ENCODE peak calls at places on chromosomes 6 and 20, in six cellular contexts. V is H1, B is neuronal stem cell, Y is H9, W is trophoblast cell, F is IMR-90. P is an unnamed sample.
A peak's percentile ranks its signal among the peaks of the same experiment; 100 is the strongest.

GRCh38 chr20:23925789-23926525 is 46.4 kb upstream of the CST5 start:
- DNase-seq in V (no peak), B (no peak), W (no peak), F (no peak), Y (no peak), P (no peak)

GRCh38 chr6:84193140-84193708 is 34.2 kb downstream of the CEP162 start:
- DNase-seq in B (no peak), F (peak; percentile 83), W (no peak), Y (no peak), V (no peak), P (peak; percentile 15)

GRCh38 chr6:120211955-120212792 is 862.6 kb upstream of the MAN1A1 start:
- DNase-seq in B (no peak), V (no peak), Y (no peak), W (peak; percentile 65), F (no peak), P (peak; percentile 76)

GRCh38 chr20:58459058-58459743 is 56.0 kb downstream of the APCDD1L start:
- DNase-seq in F (no peak), Y (no peak), B (no peak), W (no peak), V (no peak), P (no peak)

GRCh38 chr6:4351857-4352669 is 216.7 kb upstream of the ECI2 start:
- DNase-seq in Y (no peak), F (peak; percentile 95), W (peak; percentile 84), B (no peak), V (peak; percentile 37), P (peak; percentile 95)

GRCh38 chr6:148857817-148858390 is 111.1 kb downstream of the UST start:
- DNase-seq in V (no peak), F (peak; percentile 95), W (peak; percentile 63), Y (no peak), B (no peak), P (peak; percentile 91)

GRCh38 chr6:106103728-106104109 is 17.6 kb downstream of the PRDM1 start:
- DNase-seq in Y (no peak), W (no peak), B (no peak), V (no peak), F (no peak), P (no peak)

GRCh38 chr20:63828124-63828523 is 2.9 kb downstream of the ZBTB46 start:
- DNase-seq in W (no peak), Y (no peak), F (no peak), B (no peak), V (no peak), P (no peak)

GRCh38 chr6:149190228-149190831 is 127.2 kb upstream of the TAB2 start:
- DNase-seq in W (peak; percentile 21), V (peak; percentile 82), F (peak; percentile 13), Y (peak; percentile 84), B (no peak), P (peak; percentile 23)

GRCh38 chr6:107879912-107880311 is 55.8 kb upstream of the SCML4 start:
- DNase-seq in W (no peak), Y (no peak), B (no peak), F (no peak), V (no peak), P (no peak)

GRCh38 chr20:5127204-5127858 is 523 bp downstream of the CDS2 start:
- DNase-seq in B (peak; percentile 15), F (peak; percentile 56), W (peak; percentile 41), Y (peak; percentile 74), V (peak; percentile 57), P (peak; percentile 66)

GRCh38 chr6:16800942-16801341 is 39.7 kb upstream of the ATXN1 start:
- DNase-seq in B (no peak), F (peak; percentile 58), Y (no peak), V (no peak), W (peak; percentile 38), P (peak; percentile 67)

GRCh38 chr6:90715093-90715655 is 128.3 kb upstream of the MAP3K7 start:
- DNase-seq in W (peak; percentile 8), Y (no peak), V (no peak), B (no peak), F (peak; percentile 84), P (no peak)

GRCh38 chr6:161200610-161201201 is 73.2 kb downstream of the AGPAT4 start:
- DNase-seq in V (no peak), B (no peak), W (no peak), F (no peak), Y (no peak), P (no peak)

GRCh38 chr6:137217801-137218472 is 1.2 kb downstream of the IFNGR1 start:
- DNase-seq in B (no peak), W (no peak), Y (no peak), F (peak; percentile 18), V (no peak), P (peak; percentile 37)

GRCh38 chr20:51094221-51094620 is 71.3 kb upstream of the KCNG1 start:
- DNase-seq in V (no peak), Y (no peak), W (no peak), B (no peak), F (no peak), P (no peak)

GRCh38 chr6:49790340-49790739 is 3.3 kb upstream of the PGK2 start:
- DNase-seq in V (no peak), F (no peak), Y (no peak), B (no peak), W (no peak), P (no peak)

GRCh38 chr6:17200395-17200794 is 80.8 kb upstream of the RBM24 start:
- DNase-seq in V (peak; percentile 90), W (peak; percentile 80), F (no peak), B (no peak), Y (peak; percentile 91), P (peak; percentile 10)

DNA sequence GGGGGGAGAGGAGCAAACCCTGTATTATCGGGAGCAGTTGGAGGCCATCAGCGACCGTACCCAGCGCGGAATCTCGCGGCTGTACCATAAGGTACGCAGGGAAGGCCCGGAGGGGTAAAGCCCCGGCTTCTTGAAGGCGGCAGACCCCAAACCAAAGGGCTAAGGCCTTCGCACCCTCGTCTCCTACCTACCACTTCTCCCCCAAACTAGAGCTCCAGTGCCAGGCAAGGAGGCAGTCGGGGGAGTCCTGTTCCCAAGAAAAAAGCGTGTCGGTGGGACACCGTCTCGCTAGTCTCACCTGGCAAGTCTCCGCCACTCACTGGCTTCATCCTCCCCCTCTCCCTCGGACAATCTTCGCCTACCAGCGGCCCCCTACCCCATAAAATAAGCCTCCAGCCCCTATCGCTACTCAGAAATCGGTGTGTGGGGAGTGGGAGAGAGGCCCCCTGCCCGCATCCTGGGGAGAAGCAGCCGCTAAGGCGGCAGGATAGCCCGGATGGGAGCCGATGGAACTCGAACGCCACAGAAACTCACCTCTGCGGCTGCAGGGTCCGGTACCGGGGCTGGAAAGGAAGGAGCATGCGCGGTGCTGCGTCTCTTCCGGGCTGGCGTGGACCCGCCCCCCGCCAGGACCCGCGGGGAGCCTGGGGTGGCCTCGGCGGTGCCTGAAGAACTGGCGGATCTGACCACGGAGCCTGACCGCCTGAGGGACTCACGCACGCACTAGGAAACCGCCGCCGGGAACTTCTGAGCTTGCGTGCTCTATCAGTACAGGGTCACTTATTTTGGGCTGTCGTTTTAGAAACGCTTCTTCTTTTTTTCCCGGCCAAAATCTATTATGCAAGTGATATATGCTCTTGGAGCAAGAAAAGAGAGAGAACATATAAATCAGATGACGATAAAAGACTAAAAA is at the start of gene RPS10:
- DNase-seq in W (peak; percentile 97), F (peak; percentile 92), Y (peak; percentile 94), B (peak; percentile 88), V (peak; percentile 97), P (peak; percentile 95)
- H3K4ac ChIP-seq in W (peak within 1 kb of the TSS; percentile 92), F (peak within 1 kb of the TSS; percentile 90), Y (no peak within 1 kb of the TSS), B (no peak within 1 kb of the TSS), V (peak within 1 kb of the TSS; percentile 87), P (peak within 1 kb of the TSS; percentile 42)

DNA sequence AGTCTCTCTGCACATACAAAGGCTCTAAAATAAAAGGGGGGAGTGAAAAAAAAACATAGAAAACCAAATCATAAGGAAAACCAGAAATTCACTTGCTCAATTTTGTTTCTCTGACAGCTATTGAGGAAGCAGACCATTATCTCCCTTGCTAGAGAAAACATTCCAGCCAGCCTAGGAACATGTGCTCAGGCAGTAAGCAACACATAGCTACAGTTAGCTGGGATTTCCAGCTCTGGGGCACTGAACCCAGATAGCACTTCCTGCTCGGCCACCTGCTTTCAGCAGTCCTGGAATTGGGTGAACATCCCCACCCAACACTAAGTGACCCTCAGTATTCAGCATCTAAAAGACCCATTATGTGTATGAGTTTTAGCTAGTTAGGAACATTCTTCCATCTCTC is 61.3 kb downstream of the TNFRSF21 start:
- DNase-seq in F (no peak), V (no peak), W (no peak), B (no peak), Y (no peak), P (no peak)
- H3K14ac ChIP-seq in F (no peak overlapping the region), V (no peak overlapping the region), W (no peak overlapping the region), B (no peak overlapping the region), Y (no peak overlapping the region), P (no peak overlapping the region)

GRCh38 chr6:52534363-52534762 is 42.5 kb downstream of the TRAM2 start:
- DNase-seq in B (no peak), Y (no peak), W (no peak), F (no peak), V (no peak), P (no peak)
- H3K4me1 ChIP-seq in B (no peaks in the 10 kb centered on the region), Y (peaks cover 13% of the 10 kb centered on the region), W (peaks cover 10% of the 10 kb centered on the region), F (peaks cover 38% of the 10 kb centered on the region), V (no peaks in the 10 kb centered on the region), P (peaks cover 32% of the 10 kb centered on the region)

GRCh38 chr6:109854541-109855308 is 123.4 kb upstream of the GPR6 start:
- DNase-seq in W (peak; percentile 26), Y (peak; percentile 69), B (no peak), F (no peak), V (no peak), P (no peak)
- H3K4ac ChIP-seq in W (no peak overlapping the region), Y (no peak overlapping the region), B (no peak overlapping the region), F (no peak overlapping the region), V (no peak overlapping the region), P (no peak overlapping the region)

GRCh38 chr6:31580446-31580755 is 1.8 kb downstream of the LTB start:
- DNase-seq in V (no peak), W (no peak), Y (no peak), B (peak; percentile 15), F (no peak), P (no peak)
- H3K14ac ChIP-seq in V (no peak overlapping the region), W (peak overlapping the region; percentile 83), Y (peak overlapping the region; percentile 66), B (no peak overlapping the region), F (peak overlapping the region; percentile 19), P (no peak overlapping the region)

GRCh38 chr6:2961971-2962370 is 9.4 kb downstream of the SERPINB6 start:
- DNase-seq in W (peak; percentile 73), B (no peak), V (no peak), Y (peak; percentile 56), F (no peak), P (no peak)

GRCh38 chr6:2961491-2961890 is 9.9 kb downstream of the SERPINB6 start:
- DNase-seq in V (no peak), Y (no peak), F (no peak), B (no peak), W (peak; percentile 83), P (no peak)

GRCh38 chr6:2963756-2964155 is 7.6 kb downstream of the SERPINB6 start:
- DNase-seq in F (no peak), Y (no peak), V (no peak), B (no peak), W (peak; percentile 81), P (no peak)

GRCh38 chr6:2960935-2961334 is 10.4 kb downstream of the SERPINB6 start:
- DNase-seq in V (no peak), B (no peak), Y (no peak), F (peak; percentile 38), W (no peak), P (no peak)

DNA sequence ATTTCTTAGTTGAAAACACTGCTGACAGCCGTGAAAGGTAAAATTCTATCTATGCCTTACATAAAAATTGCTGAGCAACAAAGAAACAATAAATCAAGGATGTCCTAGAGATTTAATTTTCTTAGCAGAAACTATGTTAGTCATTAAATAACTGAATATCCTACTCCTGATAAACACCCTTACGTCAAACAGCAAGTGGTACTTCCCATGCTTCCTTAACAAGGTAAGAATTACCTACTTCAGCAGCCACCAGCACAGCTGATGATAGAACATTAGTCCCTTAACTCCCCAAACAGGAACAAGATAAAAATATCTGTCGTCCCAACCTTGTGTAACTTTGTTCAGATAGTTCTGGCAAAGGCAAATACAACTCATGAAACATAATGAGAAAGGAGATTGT is 8.7 kb downstream of the SERPINB6 start:
- DNase-seq in W (peak; percentile 48), F (no peak), V (no peak), Y (no peak), B (no peak), P (no peak)
- H3K4me1 ChIP-seq in W (peaks cover 15% of the 10 kb centered on the region), F (peaks cover 16% of the 10 kb centered on the region), V (peaks cover 16% of the 10 kb centered on the region), Y (peaks cover 14% of the 10 kb centered on the region), B (peaks cover 5% of the 10 kb centered on the region), P (peaks cover 14% of the 10 kb centered on the region)